ENCODE peak calls at places on chromosomes 11 and 22, in six cellular contexts. D, C, O, W, V and S are unnamed samples.
A peak's percentile ranks its signal among the peaks of the same experiment; 100 is the strongest.

GRCh38 chr11:117872420-117872961 is 4.0 kb downstream of the FXYD6 start:
- DNase-seq in D (no peak), C (no peak), O (no peak), W (no peak), V (no peak), S (no peak)

GRCh38 chr22:45007946-45008852 is 1.6 kb downstream of the PHF21B start:
- DNase-seq in D (no peak), C (no peak), O (no peak), W (no peak), V (no peak), S (no peak)

GRCh38 chr11:27266125-27266524 is 96.9 kb downstream of the CCDC34 start:
- DNase-seq in D (no peak), C (no peak), O (no peak), W (no peak), V (no peak), S (no peak)

GRCh38 chr11:13012037-13012693 is 3.0 kb downstream of the RASSF10 start:
- DNase-seq in D (no peak), C (peak; percentile 36), O (no peak), W (no peak), V (peak; percentile 75), S (no peak)

GRCh38 chr22:20937031-20937793 is 20.0 kb downstream of the CRKL start:
- DNase-seq in D (no peak), C (no peak), O (no peak), W (peak; percentile 78), V (peak; percentile 80), S (no peak)

GRCh38 chr11:73058989-73059674 is 83.0 kb downstream of the FCHSD2 start:
- DNase-seq in D (no peak), C (no peak), O (no peak), W (no peak), V (no peak), S (no peak)

GRCh38 chr11:3867209-3868071 is 12.0 kb downstream of the STIM1 start:
- DNase-seq in D (peak; percentile 44), C (no peak), O (no peak), W (no peak), V (peak; percentile 35), S (no peak)

GRCh38 chr11:47270331-47271271 is 668 bp downstream of the MADD start:
- DNase-seq in D (peak; percentile 24), C (no peak), O (no peak), W (no peak), V (no peak), S (peak; percentile 50)

GRCh38 chr11:1397862-1398505 is 8.2 kb downstream of the BRSK2 start:
- DNase-seq in D (no peak), C (no peak), O (no peak), W (no peak), V (no peak), S (no peak)

GRCh38 chr22:26573026-26573662 is 16.8 kb downstream of the TPST2 start:
- DNase-seq in D (no peak), C (no peak), O (no peak), W (peak; percentile 56), V (peak; percentile 34), S (no peak)

GRCh38 chr11:12808519-12808918 is 134.3 kb downstream of the TEAD1 start:
- DNase-seq in D (no peak), C (no peak), O (no peak), W (no peak), V (no peak), S (no peak)

GRCh38 chr22:49525776-49526535 is 301.7 kb downstream of the BRD1 start:
- DNase-seq in D (no peak), C (no peak), O (no peak), W (no peak), V (no peak), S (no peak)

GRCh38 chr11:58647141-58647699 is 24.8 kb downstream of the CNTF start:
- DNase-seq in D (peak; percentile 62), C (no peak), O (no peak), W (no peak), V (no peak), S (no peak)

GRCh38 chr11:11510939-11511338 is 110.9 kb downstream of the GALNT18 start:
- DNase-seq in D (no peak), C (no peak), O (no peak), W (peak; percentile 34), V (no peak), S (no peak)

GRCh38 chr11:19934828-19935259 is 222.2 kb downstream of the NAV2 start:
- DNase-seq in D (no peak), C (no peak), O (no peak), W (no peak), V (no peak), S (no peak)

GRCh38 chr11:13818325-13818724 is 144.2 kb upstream of the SPON1 start:
- DNase-seq in D (no peak), C (no peak), O (no peak), W (no peak), V (no peak), S (no peak)

GRCh38 chr11:93849751-93850584 is 450 bp downstream of the VSTM5 start:
- DNase-seq in D (no peak), C (peak; percentile 22), O (no peak), W (no peak), V (peak; percentile 71), S (no peak)

GRCh38 chr11:6631356-6631890 is 12.2 kb upstream of the TPP1 start:
- DNase-seq in D (no peak), C (no peak), O (no peak), W (no peak), V (no peak), S (no peak)

GRCh38 chr11:109405671-109406070 is 16.3 kb upstream of the C11orf87 start:
- DNase-seq in D (no peak), C (no peak), O (no peak), W (no peak), V (no peak), S (no peak)

GRCh38 chr11:112655386-112655785 is 305.8 kb upstream of the NCAM1 start:
- DNase-seq in D (no peak), C (no peak), O (no peak), W (peak; percentile 47), V (peak; percentile 33), S (peak; percentile 34)

DNA sequence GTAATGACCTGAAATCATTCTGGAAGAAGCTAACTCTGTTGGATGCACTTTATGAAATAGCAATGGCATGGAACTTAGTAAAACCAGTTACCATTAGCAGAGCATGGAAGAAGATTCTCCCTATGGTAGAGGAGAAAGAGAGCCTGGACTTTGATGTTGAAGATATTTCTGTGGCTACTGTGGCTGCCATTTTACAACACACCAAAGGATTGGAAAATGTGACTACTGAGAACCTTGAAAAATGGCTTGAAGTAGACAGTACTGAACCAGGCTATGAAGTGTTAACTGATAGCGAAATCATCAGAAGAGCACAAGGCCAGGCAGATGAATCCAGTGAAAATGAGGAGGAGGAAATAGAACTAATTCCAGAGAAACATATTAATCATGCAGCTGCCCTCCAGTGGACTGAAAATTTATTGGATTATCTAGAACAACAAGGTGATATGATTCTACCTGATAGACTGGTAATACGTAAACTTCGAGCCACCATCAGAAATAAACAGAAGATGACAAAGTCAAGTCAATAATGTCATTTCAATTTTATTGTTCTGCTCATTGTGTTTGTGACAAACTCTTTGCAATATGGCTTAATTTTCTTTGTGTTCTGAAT is 2.0 kb downstream of the JRKL start:
- DNase-seq in D (no peak), C (no peak), O (no peak), W (no peak), V (no peak), S (no peak)
- TF ChIP-seq CTCF in D (no peak), C (no peak), O (no peak), W (no peak), V (no peak), S (no peak)

GRCh38 chr11:57459112-57460016 is 964 bp upstream of the RTN4RL2 start:
- DNase-seq in D (peak; percentile 25), C (no peak), O (no peak), W (no peak), V (no peak), S (no peak)

GRCh38 chr11:57461841-57462489 is 1.6 kb downstream of the RTN4RL2 start:
- DNase-seq in D (no peak), C (no peak), O (no peak), W (no peak), V (no peak), S (no peak)

GRCh38 chr11:57458410-57459111 is 1.8 kb upstream of the RTN4RL2 start:
- DNase-seq in D (peak; percentile 46), C (peak; percentile 64), O (peak; percentile 56), W (no peak), V (peak; percentile 62), S (peak; percentile 59)

GRCh38 chr11:57460756-57461749 is 725 bp downstream of the RTN4RL2 start:
- DNase-seq in D (peak; percentile 23), C (no peak), O (no peak), W (no peak), V (no peak), S (peak; percentile 12)

GRCh38 chr11:57460017-57460755 is at the start of gene RTN4RL2:
- DNase-seq in D (peak; percentile 57), C (peak; percentile 44), O (no peak), W (peak; percentile 45), V (no peak), S (peak; percentile 43)
- TF ChIP-seq CTCF in D (peak; percentile 52), C (no peak), O (no peak), W (no peak), V (no peak), S (peak; percentile 52)

GRCh38 chr22:46098525-46099475 is 51.5 kb upstream of the PPARA start:
- DNase-seq in D (no peak), C (no peak), O (no peak), W (no peak), V (no peak), S (no peak)

GRCh38 chr22:46099740-46100139 is 50.6 kb upstream of the PPARA start:
- DNase-seq in D (no peak), C (no peak), O (no peak), W (no peak), V (no peak), S (no peak)

GRCh38 chr22:46096051-46096450 is 54.3 kb upstream of the PPARA start:
- DNase-seq in D (no peak), C (no peak), O (no peak), W (no peak), V (no peak), S (no peak)

GRCh38 chr22:46096706-46097230 is 53.6 kb upstream of the PPARA start:
- DNase-seq in D (no peak), C (no peak), O (no peak), W (no peak), V (no peak), S (no peak)

GRCh38 chr22:46097268-46097900 is 52.9 kb upstream of the PPARA start:
- DNase-seq in D (no peak), C (no peak), O (no peak), W (no peak), V (no peak), S (no peak)
- TF ChIP-seq CTCF in D (no peak), C (no peak), O (no peak), W (no peak), V (no peak), S (no peak)

GRCh38 chr11:2777871-2778629 is 78.3 kb upstream of the KCNQ1OT1 start:
- DNase-seq in D (no peak), C (peak; percentile 0), O (no peak), W (peak; percentile 28), V (peak; percentile 32), S (no peak)

GRCh38 chr11:2779499-2779980 is 79.7 kb upstream of the KCNQ1OT1 start:
- DNase-seq in D (no peak), C (peak; percentile 0), O (no peak), W (no peak), V (no peak), S (no peak)

GRCh38 chr11:2777396-2777795 is 77.6 kb upstream of the KCNQ1OT1 start:
- DNase-seq in D (no peak), C (peak; percentile 3), O (no peak), W (peak; percentile 26), V (peak; percentile 25), S (peak; percentile 78)

GRCh38 chr11:2779981-2780849 is 80.4 kb upstream of the KCNQ1OT1 start:
- DNase-seq in D (no peak), C (peak; percentile 0), O (no peak), W (peak; percentile 25), V (peak; percentile 85), S (no peak)

GRCh38 chr11:2778630-2779498 is 79.1 kb upstream of the KCNQ1OT1 start:
- DNase-seq in D (peak; percentile 48), C (peak; percentile 68), O (no peak), W (peak; percentile 68), V (peak; percentile 93), S (peak; percentile 84)
- TF ChIP-seq CTCF in D (no peak), C (no peak), O (no peak), W (no peak), V (peak; percentile 82), S (no peak)